ENCODE peak calls at places on chromosomes 16 and 17, in six cellular contexts. N is CD4-positive, alpha-beta T cell; O is HFF-Myc; C is pancreas; W is tibial nerve; Q is lower leg skin. J is an unnamed sample.

GRCh38 chr17:42969006-42969581 is 4.8 kb upstream of the AARSD1 start:
- DNase-seq in N (no peak), O (no peak), C (no peak), W (no peak), Q (no peak), J (no peak)

GRCh38 chr17:6627019-6627418 is 13.5 kb downstream of the KIAA0753 start:
- DNase-seq in N (no peak), O (no peak), C (no peak), W (no peak), Q (no peak), J (no peak)

GRCh38 chr17:9228408-9229159 is 207.3 kb downstream of the NTN1 start:
- DNase-seq in N (no peak), O (no peak), C (no peak), W (peak), Q (no peak), J (no peak)

GRCh38 chr17:72358465-72358864 is 237.6 kb downstream of the SOX9 start:
- DNase-seq in N (no peak), O (no peak), C (no peak), W (no peak), Q (no peak), J (no peak)

GRCh38 chr17:40560592-40561293 is 4.5 kb downstream of the CCR7 start:
- DNase-seq in N (peak), O (no peak), C (peak), W (no peak), Q (peak), J (no peak)

GRCh38 chr17:38464723-38465419 is 36.6 kb downstream of the ARHGAP23 start:
- DNase-seq in N (no peak), O (no peak), C (no peak), W (peak), Q (peak), J (peak)

GRCh38 chr17:33986566-33986965 is 268.5 kb upstream of the CCL2 start:
- DNase-seq in N (no peak), O (no peak), C (no peak), W (no peak), Q (no peak), J (peak)

GRCh38 chr16:67149276-67150057 is 1.3 kb downstream of the B3GNT9 start:
- DNase-seq in N (no peak), O (no peak), C (peak), W (no peak), Q (peak), J (no peak)

GRCh38 chr16:52561910-52562741 is 15.2 kb upstream of the TOX3 start:
- DNase-seq in N (no peak), O (no peak), C (no peak), W (no peak), Q (no peak), J (no peak)

GRCh38 chr17:37637956-37638355 is 5.3 kb downstream of the DDX52 start:
- DNase-seq in N (no peak), O (no peak), C (no peak), W (no peak), Q (no peak), J (no peak)

GRCh38 chr16:66741131-66741900 is 10.1 kb downstream of the DYNC1LI2 start:
- DNase-seq in N (no peak), O (peak), C (peak), W (peak), Q (peak), J (no peak)

GRCh38 chr17:59439261-59439660 is 107.8 kb downstream of the YPEL2 start:
- DNase-seq in N (no peak), O (no peak), C (no peak), W (no peak), Q (no peak), J (no peak)

GRCh38 chr17:75088465-75088895 is 726 bp downstream of the SLC16A5 start:
- DNase-seq in N (no peak), O (no peak), C (no peak), W (no peak), Q (no peak), J (no peak)

GRCh38 chr16:1312903-1313302 is 3.5 kb downstream of the UBE2I start:
- DNase-seq in N (no peak), O (no peak), C (peak), W (no peak), Q (no peak), J (no peak)

GRCh38 chr16:22284637-22285515 is 12.3 kb upstream of the POLR3E start:
- DNase-seq in N (no peak), O (no peak), C (no peak), W (no peak), Q (no peak), J (no peak)

GRCh38 chr17:32136856-32137255 is 5.4 kb upstream of the RHOT1 start:
- DNase-seq in N (no peak), O (no peak), C (no peak), W (no peak), Q (peak), J (no peak)

GRCh38 chr17:61314368-61315078 is 85.1 kb upstream of the TBX2 start:
- DNase-seq in N (no peak), O (no peak), C (no peak), W (peak), Q (no peak), J (no peak)
- TF ChIP-seq CTCF in N (no peak), O (peak), C (no peak), W (no peak), Q (no peak), J (no peak)

DNA sequence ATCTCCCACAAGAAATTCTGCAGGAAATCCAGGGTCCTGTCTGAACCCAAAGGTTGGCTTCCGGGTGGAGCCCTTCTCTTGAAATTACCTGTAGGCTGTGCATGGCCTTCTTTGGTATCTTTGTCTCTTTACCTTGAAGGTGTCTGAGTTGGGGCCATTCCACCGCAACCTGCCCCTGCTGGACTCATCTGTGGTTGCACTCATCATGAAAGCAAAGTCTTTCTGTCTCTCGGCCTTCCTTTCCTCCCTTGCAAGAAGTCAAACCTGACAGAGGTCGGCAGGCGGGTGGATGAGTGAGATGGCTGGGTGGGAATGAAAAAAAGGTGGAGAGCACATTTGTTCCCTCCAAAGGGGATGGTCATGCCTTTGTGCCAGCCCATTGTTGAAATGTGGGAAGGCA is 25.1 kb downstream of the SALL1 start:
- DNase-seq in N (no peak), O (no peak), C (no peak), W (no peak), Q (no peak), J (no peak)
- TF ChIP-seq CTCF in N (no peak), O (no peak), C (no peak), W (no peak), Q (no peak), J (no peak)

GRCh38 chr16:49283376-49284049 is 1.9 kb upstream of the CBLN1 start:
- DNase-seq in N (no peak), O (no peak), C (no peak), W (no peak), Q (no peak), J (no peak)
- TF ChIP-seq CTCF in N (no peak), O (no peak), C (no peak), W (no peak), Q (no peak), J (no peak)

GRCh38 chr17:78745407-78746088 is 36.5 kb downstream of the CYTH1 start:
- DNase-seq in N (peak), O (peak), C (no peak), W (peak), Q (no peak), J (no peak)
- TF ChIP-seq CTCF in N (peak), O (peak), C (peak), W (peak), Q (peak), J (peak)

GRCh38 chr16:80527297-80527696 is 13.5 kb upstream of the DYNLRB2 start:
- DNase-seq in N (no peak), O (no peak), C (no peak), W (no peak), Q (no peak), J (no peak)
- TF ChIP-seq CTCF in N (no peak), O (peak), C (no peak), W (no peak), Q (no peak), J (peak)